ENCODE peak calls at places on chromosomes 12 and 14, in six cellular contexts. L is heart right ventricle, R is H1, G is NT2/D1, K is stomach, I is bronchial epithelial cell. P is an unnamed sample.

GRCh38 chr12:990308-990648 is 745 bp upstream of the ERC1 start:
- DNase-seq in L (peak; percentile 64), R (no peak), G (peak; percentile 56), K (peak; percentile 72), I (peak; percentile 35), P (no peak)

GRCh38 chr12:94753071-94753779 is 102.9 kb upstream of the TMCC3 start:
- DNase-seq in L (no peak), R (no peak), G (no peak), K (no peak), I (peak; percentile 56), P (no peak)

GRCh38 chr12:2231956-2232355 is 179.2 kb downstream of the CACNA1C start:
- DNase-seq in L (no peak), R (no peak), G (no peak), K (no peak), I (no peak), P (no peak)

GRCh38 chr14:58465425-58465824 is 37.9 kb downstream of the KIAA0586 start:
- DNase-seq in L (no peak), R (no peak), G (no peak), K (no peak), I (peak; percentile 83), P (no peak)

GRCh38 chr14:60944206-60944605 is 36.7 kb downstream of the TRMT5 start:
- DNase-seq in L (peak; percentile 13), R (no peak), G (no peak), K (no peak), I (no peak), P (no peak)

GRCh38 chr12:47715393-47715876 is 9.6 kb upstream of the RPAP3 start:
- DNase-seq in L (peak; percentile 86), R (peak; percentile 79), G (peak; percentile 72), K (peak; percentile 82), I (peak; percentile 63), P (peak; percentile 70)

GRCh38 chr12:66453837-66454236 is 151.5 kb downstream of the HELB start:
- DNase-seq in L (no peak), R (no peak), G (no peak), K (no peak), I (no peak), P (no peak)

GRCh38 chr14:73461478-73462077 is 3.2 kb upstream of the NUMB start:
- DNase-seq in L (no peak), R (no peak), G (no peak), K (no peak), I (no peak), P (no peak)

GRCh38 chr12:53983580-53984572 is 1.1 kb upstream of the HOXC10 start:
- DNase-seq in L (no peak), R (no peak), G (no peak), K (no peak), I (no peak), P (no peak)

GRCh38 chr12:48927261-48927660 is 2.0 kb upstream of the FKBP11 start:
- DNase-seq in L (no peak), R (no peak), G (no peak), K (no peak), I (no peak), P (no peak)

GRCh38 chr12:115697341-115697740 is 580.2 kb downstream of the MED13L start:
- DNase-seq in L (no peak), R (no peak), G (no peak), K (no peak), I (no peak), P (no peak)

GRCh38 chr12:6426882-6427671 is 17.7 kb upstream of the CD27 start:
- DNase-seq in L (no peak), R (no peak), G (no peak), K (peak; percentile 34), I (no peak), P (no peak)

GRCh38 chr12:2804390-2805145 is 7.9 kb upstream of the ITFG2 start:
- DNase-seq in L (peak; percentile 72), R (no peak), G (no peak), K (no peak), I (no peak), P (no peak)

GRCh38 chr14:75875958-75876357 is 105.8 kb downstream of the TGFB3 start:
- DNase-seq in L (no peak), R (no peak), G (no peak), K (no peak), I (no peak), P (no peak)

GRCh38 chr14:33810308-33810707 is 140.6 kb downstream of the EGLN3 start:
- DNase-seq in L (no peak), R (no peak), G (no peak), K (no peak), I (peak; percentile 30), P (no peak)

GRCh38 chr12:109723311-109723791 is 9.7 kb downstream of the FAM222A start:
- DNase-seq in L (peak; percentile 77), R (no peak), G (no peak), K (peak; percentile 82), I (no peak), P (no peak)

GRCh38 chr12:4307593-4308333 is 13.2 kb upstream of the TIGAR start:
- DNase-seq in L (peak; percentile 70), R (peak; percentile 80), G (peak; percentile 95), K (peak; percentile 77), I (peak; percentile 94), P (peak; percentile 82)

GRCh38 chr12:54147186-54147585 is 41.6 kb downstream of the SMUG1 start:
- DNase-seq in L (no peak), R (no peak), G (no peak), K (peak; percentile 82), I (no peak), P (no peak)

GRCh38 chr14:67442139-67442906 is 30.4 kb upstream of the PLEK2 start:
- DNase-seq in L (no peak), R (no peak), G (no peak), K (no peak), I (no peak), P (no peak)

GRCh38 chr14:96408608-96409007 is 16.7 kb downstream of the AK7 start:
- DNase-seq in L (no peak), R (peak; percentile 16), G (no peak), K (no peak), I (no peak), P (no peak)

GRCh38 chr14:44444454-44444853 is 62.6 kb downstream of the FSCB start:
- DNase-seq in L (no peak), R (no peak), G (no peak), K (no peak), I (no peak), P (no peak)

GRCh38 chr12:131692431-131692830 is 18.5 kb upstream of the SFSWAP start:
- DNase-seq in L (no peak), R (peak; percentile 34), G (no peak), K (peak; percentile 13), I (no peak), P (no peak)

GRCh38 chr14:69346710-69347109 is 51.4 kb downstream of the ERH start:
- DNase-seq in L (peak; percentile 24), R (peak; percentile 95), G (no peak), K (peak; percentile 48), I (peak; percentile 4), P (peak; percentile 48)

DNA sequence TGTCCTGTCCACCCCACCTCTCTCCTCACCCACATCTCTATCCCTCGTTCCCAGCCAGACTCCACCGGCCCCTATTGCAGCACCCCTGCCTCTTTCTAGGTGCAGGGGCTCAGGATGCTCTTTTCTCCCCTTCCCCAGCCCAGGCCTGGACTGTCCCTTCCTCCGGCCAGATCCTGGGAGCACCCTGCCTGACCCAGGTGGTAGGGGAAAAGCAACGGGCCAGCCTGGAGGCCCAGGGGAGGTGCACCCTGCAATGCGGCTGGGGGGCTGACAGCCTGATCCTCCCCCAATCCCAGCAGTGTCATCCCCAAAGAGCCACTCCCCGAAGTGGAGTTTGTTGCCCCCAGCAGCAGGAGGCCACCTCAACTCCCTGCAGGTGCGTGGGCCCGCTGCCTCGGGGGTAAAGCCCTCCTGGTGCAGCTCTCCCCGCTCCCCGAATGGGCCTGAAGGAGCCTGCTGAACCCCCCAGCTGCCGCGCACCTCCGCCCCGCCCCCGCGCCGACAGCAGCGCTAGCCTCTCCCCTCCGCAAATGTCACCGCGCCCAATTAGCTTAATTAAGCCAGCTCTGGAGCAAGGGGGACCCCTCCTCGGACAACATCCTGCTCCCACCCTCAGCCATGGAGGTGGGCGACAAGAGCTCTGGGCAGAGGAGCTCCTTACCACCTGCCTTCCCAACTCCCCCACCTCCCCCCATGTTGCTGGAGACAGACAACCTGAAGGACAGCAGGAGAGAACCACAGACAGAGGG is 4.7 kb downstream of the NXPH4 start:
- DNase-seq in L (no peak), R (no peak), G (no peak), K (no peak), I (no peak), P (no peak)
- H3K27me3 ChIP-seq in L (peaks cover 97% of the 10 kb centered on the region), R (peaks cover 83% of the 10 kb centered on the region), G (peaks cover 93% of the 10 kb centered on the region), K (peaks cover 100% of the 10 kb centered on the region), I (peaks cover 58% of the 10 kb centered on the region), P (peaks cover 87% of the 10 kb centered on the region)

GRCh38 chr12:75888398-75888797 is 143.2 kb downstream of the PHLDA1 start:
- DNase-seq in L (no peak), R (no peak), G (no peak), K (no peak), I (no peak), P (no peak)
- H3K27me3 ChIP-seq in L (no peaks in the 10 kb centered on the region), R (no peaks in the 10 kb centered on the region), G (no peaks in the 10 kb centered on the region), K (no peaks in the 10 kb centered on the region), I (no peaks in the 10 kb centered on the region), P (no peaks in the 10 kb centered on the region)

DNA sequence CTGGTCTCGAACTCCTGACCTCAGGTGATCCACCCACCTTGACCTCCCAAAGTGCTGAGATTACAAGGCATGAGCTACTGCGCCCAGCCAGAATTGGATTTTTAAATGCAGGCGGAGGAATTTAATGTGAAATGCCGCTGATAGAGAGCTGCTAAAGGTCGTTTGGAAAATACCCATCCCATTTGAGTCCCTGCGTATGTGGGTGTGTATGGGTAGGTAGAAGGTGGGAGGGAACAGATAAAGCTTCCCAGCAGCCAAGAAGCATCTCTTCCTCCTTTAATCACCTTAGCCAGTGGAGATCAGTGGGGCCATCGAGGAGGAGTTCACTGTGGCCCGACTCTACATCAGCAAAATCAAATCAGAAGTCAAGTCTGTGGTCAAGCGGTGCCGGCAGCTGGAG is 16.2 kb upstream of the PIP4K2C start:
- DNase-seq in L (no peak), R (no peak), G (no peak), K (no peak), I (no peak), P (no peak)
- H3K27me3 ChIP-seq in L (peaks cover 16% of the 10 kb centered on the region), R (no peaks in the 10 kb centered on the region), G (no peaks in the 10 kb centered on the region), K (no peaks in the 10 kb centered on the region), I (no peaks in the 10 kb centered on the region), P (no peaks in the 10 kb centered on the region)

GRCh38 chr14:100467046-100467750 is 120.0 kb downstream of the BEGAIN start:
- DNase-seq in L (no peak), R (no peak), G (no peak), K (no peak), I (no peak), P (no peak)

GRCh38 chr14:100470523-100470897 is 116.7 kb downstream of the BEGAIN start:
- DNase-seq in L (no peak), R (no peak), G (no peak), K (no peak), I (no peak), P (no peak)

GRCh38 chr14:100467939-100468338 is 119.3 kb downstream of the BEGAIN start:
- DNase-seq in L (no peak), R (peak; percentile 39), G (no peak), K (no peak), I (no peak), P (no peak)

GRCh38 chr14:100469632-100470522 is 117.3 kb downstream of the BEGAIN start:
- DNase-seq in L (no peak), R (no peak), G (no peak), K (no peak), I (no peak), P (no peak)

DNA sequence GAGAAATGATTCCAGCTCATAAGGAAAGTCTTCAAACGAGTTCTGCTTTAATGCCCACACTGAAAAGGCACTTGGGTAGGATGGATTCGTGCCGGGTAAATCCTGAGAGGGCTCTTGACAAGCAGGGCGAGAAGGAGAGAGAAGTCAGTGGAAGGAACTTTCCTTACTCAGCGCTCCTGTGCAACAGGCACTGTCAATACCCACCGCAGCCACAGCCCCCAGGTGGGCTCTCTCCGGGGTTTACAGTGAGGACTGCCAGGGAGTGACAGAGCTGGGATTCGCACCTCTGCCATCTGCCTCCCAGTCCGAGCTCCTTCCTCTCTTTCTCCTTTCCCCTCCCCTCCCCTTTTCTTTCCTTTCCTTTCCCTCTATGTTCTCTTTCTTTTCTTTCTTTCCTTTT is 118.7 kb downstream of the BEGAIN start:
- DNase-seq in L (no peak), R (no peak), G (no peak), K (no peak), I (no peak), P (no peak)
- H3K27me3 ChIP-seq in L (no peaks in the 10 kb centered on the region), R (no peaks in the 10 kb centered on the region), G (peaks cover 13% of the 10 kb centered on the region), K (no peaks in the 10 kb centered on the region), I (no peaks in the 10 kb centered on the region), P (no peaks in the 10 kb centered on the region)